ENCODE peak calls at places on chromosomes 6 and 20, in nine cellular contexts. A is IMR-90; N is psoas muscle; Q is hepatocyte; R is BJ; W is breast epithelium; S is left lung; C is effector memory CD4-positive, alpha-beta T cell; F is iPS DF 6.9. H is an unnamed sample.

GRCh38 chr20:50855498-50856474 is 60.9 kb downstream of the BCAS4 start:
- DNase-seq in W (peak; percentile 65), C (no peak), N (no peak), F (no peak), Q (peak; percentile 73), S (no peak), R (no peak), A (peak; percentile 49), H (peak; percentile 75)

GRCh38 chr20:50625986-50626677 is 65.2 kb downstream of the RIPOR3 start:
- DNase-seq in F (no peak), A (peak; percentile 39), N (peak; percentile 71), Q (peak; percentile 68), C (no peak), S (no peak), R (no peak), W (no peak), H (no peak)

GRCh38 chr6:106167105-106167814 is 81.1 kb downstream of the PRDM1 start:
- DNase-seq in W (no peak), N (no peak), R (no peak), F (no peak), S (no peak), Q (no peak), C (no peak), A (no peak), H (no peak)

GRCh38 chr6:139124887-139125672 is 9.8 kb upstream of the HECA start:
- DNase-seq in Q (peak; percentile 74), A (peak; percentile 49), W (no peak), N (peak; percentile 29), F (peak; percentile 33), S (no peak), C (peak; percentile 66), R (no peak), H (peak; percentile 90)

GRCh38 chr6:582370-582769 is 74.5 kb downstream of the HUS1B start:
- DNase-seq in F (no peak), Q (peak; percentile 18), C (no peak), N (no peak), A (peak; percentile 45), S (no peak), R (no peak), W (no peak), H (no peak)

GRCh38 chr20:11891827-11892521 is 25.7 kb upstream of the BTBD3 start:
- DNase-seq in N (peak; percentile 21), Q (peak; percentile 92), S (peak; percentile 28), A (peak; percentile 62), C (no peak), W (no peak), R (no peak), F (peak; percentile 75), H (no peak)

GRCh38 chr6:102812242-102812641 is 1418.7 kb downstream of the GRIK2 start:
- DNase-seq in Q (no peak), C (no peak), W (no peak), S (no peak), F (no peak), R (peak; percentile 2), N (no peak), A (no peak), H (no peak)

GRCh38 chr20:9963029-9963428 is 71.8 kb upstream of the ANKEF1 start:
- DNase-seq in C (no peak), F (no peak), N (no peak), A (no peak), S (no peak), W (no peak), R (no peak), Q (no peak), H (no peak)

GRCh38 chr20:15166744-15167143 is 829.3 kb upstream of the FLRT3 start:
- DNase-seq in N (no peak), S (no peak), R (no peak), F (no peak), A (no peak), W (no peak), Q (no peak), C (no peak), H (no peak)

GRCh38 chr6:1916334-1916985 is 306.7 kb downstream of the FOXC1 start:
- DNase-seq in N (no peak), W (no peak), Q (no peak), R (peak; percentile 69), C (no peak), S (no peak), F (no peak), A (peak; percentile 83), H (no peak)

GRCh38 chr6:9761220-9761619 is 653.7 kb downstream of the TFAP2A start:
- DNase-seq in R (no peak), A (peak; percentile 9), Q (no peak), C (no peak), W (no peak), N (no peak), S (no peak), F (no peak), H (no peak)

GRCh38 chr20:52859156-52859887 is 112.8 kb upstream of the TSHZ2 start:
- DNase-seq in S (no peak), N (peak; percentile 13), W (no peak), R (no peak), A (no peak), F (no peak), C (no peak), Q (no peak), H (no peak)

GRCh38 chr6:10873374-10873773 is 8.5 kb downstream of the GCM2 start:
- DNase-seq in A (no peak), S (no peak), R (no peak), C (no peak), Q (no peak), F (no peak), N (no peak), W (no peak), H (no peak)

GRCh38 chr6:165726915-165727314 is 63.9 kb upstream of the PDE10A start:
- DNase-seq in R (no peak), A (no peak), W (no peak), Q (no peak), N (no peak), C (no peak), S (no peak), F (no peak), H (no peak)

GRCh38 chr6:38221236-38221635 is 401.7 kb downstream of the ZFAND3 start:
- DNase-seq in A (no peak), F (no peak), R (no peak), C (no peak), W (no peak), N (no peak), Q (no peak), S (no peak), H (no peak)

GRCh38 chr20:50464725-50465650 is 45.2 kb upstream of the PTPN1 start:
- DNase-seq in A (peak; percentile 28), F (no peak), S (no peak), R (no peak), C (no peak), W (no peak), Q (no peak), N (no peak), H (no peak)

DNA sequence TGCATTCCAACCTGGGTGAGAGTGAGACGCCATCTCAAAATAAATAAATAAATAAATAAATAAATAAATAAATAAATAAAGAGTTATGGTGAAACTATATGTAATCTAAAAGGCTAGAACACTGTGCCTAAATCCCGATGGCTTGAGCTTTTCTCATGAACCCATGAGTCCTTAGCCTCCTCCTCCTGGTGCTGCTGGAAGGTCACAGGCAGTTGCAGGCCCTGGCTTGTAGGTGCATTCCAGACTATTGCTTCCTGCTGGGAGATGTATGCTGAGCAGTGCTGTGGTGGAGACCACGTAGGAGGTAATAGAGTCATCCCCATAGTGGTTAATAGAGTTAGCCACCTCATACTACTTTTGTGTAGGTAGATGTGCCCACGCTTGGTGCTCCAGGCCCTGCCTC is 12.5 kb downstream of the PTK7 start:
- DNase-seq in W (no peak), F (no peak), N (no peak), C (no peak), Q (no peak), S (no peak), R (no peak), A (peak; percentile 13), H (no peak)
- H3K4me3 ChIP-seq in W (no peak overlapping the region), F (no peak overlapping the region), N (no peak overlapping the region), C (no peak overlapping the region), Q (no peak overlapping the region), S (no peak overlapping the region), R (no peak overlapping the region), A (no peak overlapping the region), H (no peak overlapping the region)

GRCh38 chr6:43780293-43780692 is 10.3 kb downstream of the VEGFA start:
- DNase-seq in R (no peak), S (no peak), C (no peak), W (no peak), N (no peak), Q (no peak), A (no peak), F (no peak), H (no peak)

GRCh38 chr6:43778976-43779863 is 9.2 kb downstream of the VEGFA start:
- DNase-seq in W (no peak), Q (no peak), C (no peak), A (no peak), N (no peak), R (no peak), F (no peak), S (peak; percentile 39), H (no peak)

GRCh38 chr6:43776799-43777776 is 7.1 kb downstream of the VEGFA start:
- DNase-seq in N (peak; percentile 67), Q (no peak), A (no peak), W (no peak), F (no peak), C (no peak), R (no peak), S (no peak), H (peak; percentile 40)

GRCh38 chr6:43779864-43780260 is 9.9 kb downstream of the VEGFA start:
- DNase-seq in R (no peak), W (peak; percentile 89), N (no peak), A (no peak), C (no peak), S (no peak), Q (no peak), F (no peak), H (no peak)

GRCh38 chr6:43778131-43778857 is 8.3 kb downstream of the VEGFA start:
- DNase-seq in F (no peak), C (no peak), W (no peak), R (no peak), S (no peak), N (no peak), Q (no peak), A (no peak), H (no peak)
- H3K36me3 ChIP-seq in F (peaks cover 53% of the 10 kb centered on the region), C (no peaks in the 10 kb centered on the region), W (no peaks in the 10 kb centered on the region), R (peaks cover 67% of the 10 kb centered on the region), S (no peaks in the 10 kb centered on the region), N (peaks cover 88% of the 10 kb centered on the region), Q (no peaks in the 10 kb centered on the region), A (peaks cover 92% of the 10 kb centered on the region), H (no peaks in the 10 kb centered on the region)

DNA sequence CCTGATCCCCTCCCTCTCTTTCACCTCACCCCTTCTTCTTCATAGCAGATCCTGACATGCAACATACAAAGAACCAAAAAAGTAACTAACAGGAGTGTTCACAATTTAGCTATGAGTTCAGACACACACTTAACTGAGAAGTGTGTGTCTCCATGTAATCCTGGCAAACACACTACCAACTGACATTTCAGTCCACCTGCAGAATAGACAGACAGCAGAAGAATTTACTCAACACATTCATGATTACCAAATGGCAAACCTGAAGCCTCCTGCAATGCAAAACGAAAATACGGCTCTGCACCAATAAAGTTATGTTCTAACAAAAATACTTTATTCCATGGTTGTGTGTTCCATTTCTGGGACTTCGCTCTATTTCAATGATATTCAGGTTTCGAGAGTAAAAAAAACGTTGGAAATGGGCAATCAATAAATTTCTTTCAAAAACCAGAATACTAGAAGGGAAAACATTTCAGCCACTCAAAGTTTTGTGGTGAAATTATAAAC is 2.6 kb downstream of the BACH2 start:
- DNase-seq in Q (no peak), W (no peak), F (no peak), S (no peak), N (no peak), R (no peak), A (no peak), C (no peak), H (no peak)
- H3K4me3 ChIP-seq in Q (no peak overlapping the region), W (no peak overlapping the region), F (no peak overlapping the region), S (no peak overlapping the region), N (peak overlapping the region; percentile 85), R (no peak overlapping the region), A (no peak overlapping the region), C (peak overlapping the region; percentile 74), H (no peak overlapping the region)

GRCh38 chr6:83169096-83169495 is 24.0 kb downstream of the PGM3 start:
- DNase-seq in R (no peak), W (no peak), F (no peak), C (no peak), Q (no peak), A (no peak), N (no peak), S (no peak), H (no peak)
- H3K36me3 ChIP-seq in R (peaks cover 31% of the 10 kb centered on the region), W (peaks cover 11% of the 10 kb centered on the region), F (peaks cover 27% of the 10 kb centered on the region), C (peaks cover 64% of the 10 kb centered on the region), Q (peaks cover 14% of the 10 kb centered on the region), A (peaks cover 54% of the 10 kb centered on the region), N (peaks cover 100% of the 10 kb centered on the region), S (peaks cover 5% of the 10 kb centered on the region), H (no peaks in the 10 kb centered on the region)

H was measured in Peyer's patch.